ENCODE peak calls at places on chromosomes 11 and 22, in six cellular contexts. Z is cardiac muscle cell; Q is activated CD4-positive, alpha-beta T cell treated with anti-CD3 and anti-CD28 coated beads, Interleukin-2, amount 50 U/mL, for 48 hours; M is mucosa of descending colon; I is MG63; X is naive thymus-derived CD4-positive, alpha-beta T cell. Y is an unnamed sample.
A peak's percentile ranks its signal among the peaks of the same experiment; 100 is the strongest.

GRCh38 chr11:12454782-12455181 is 77.4 kb downstream of the PARVA start:
- DNase-seq in I (no peak), X (no peak), Z (no peak), M (no peak), Q (no peak), Y (no peak)

GRCh38 chr11:79026803-79027445 is 413.9 kb downstream of the TENM4 start:
- DNase-seq in M (no peak), Z (no peak), Q (no peak), X (no peak), I (no peak), Y (no peak)

GRCh38 chr11:100791873-100792272 is 104.8 kb downstream of the ARHGAP42 start:
- DNase-seq in I (no peak), X (no peak), Q (no peak), M (no peak), Z (no peak), Y (no peak)

GRCh38 chr11:134480129-134480652 is 68.1 kb upstream of the B3GAT1 start:
- DNase-seq in I (no peak), X (no peak), Z (no peak), M (no peak), Q (no peak), Y (no peak)

GRCh38 chr11:6269994-6270393 is 10.4 kb downstream of the CCKBR start:
- DNase-seq in M (no peak), Q (no peak), I (no peak), Z (no peak), X (no peak), Y (no peak)

GRCh38 chr11:99614353-99614752 is 593.6 kb downstream of the CNTN5 start:
- DNase-seq in Q (no peak), X (no peak), I (no peak), M (no peak), Z (peak; percentile 15), Y (peak; percentile 97)

GRCh38 chr11:88410636-88411035 is 73.1 kb upstream of the CTSC start:
- DNase-seq in Z (no peak), I (no peak), M (no peak), X (no peak), Q (no peak), Y (no peak)

GRCh38 chr22:41925783-41926460 is 684 bp downstream of the TNFRSF13C start:
- DNase-seq in M (peak; percentile 85), Z (peak; percentile 71), I (peak; percentile 43), Q (peak; percentile 83), X (peak; percentile 88), Y (peak; percentile 79)

GRCh38 chr11:111975076-111975806 is 38.1 kb downstream of the DIXDC1 start:
- DNase-seq in X (no peak), Z (no peak), M (no peak), I (no peak), Q (no peak), Y (no peak)

GRCh38 chr11:123475478-123475877 is 45.4 kb downstream of the GRAMD1B start:
- DNase-seq in Q (no peak), X (no peak), Z (peak; percentile 76), M (no peak), I (no peak), Y (peak; percentile 67)

GRCh38 chr22:19843107-19843856 is 11.4 kb downstream of the GNB1L start:
- DNase-seq in X (no peak), Z (peak; percentile 36), Q (no peak), I (no peak), M (no peak), Y (peak; percentile 95)

GRCh38 chr11:129143335-129143734 is 48.8 kb downstream of the ARHGAP32 start:
- DNase-seq in X (no peak), Z (no peak), Q (no peak), I (peak; percentile 99), M (peak; percentile 76), Y (no peak)

GRCh38 chr11:56670984-56671383 is 7.5 kb downstream of the OR5AR1 start:
- DNase-seq in Q (no peak), X (no peak), Z (no peak), M (no peak), I (no peak), Y (no peak)

Y was measured in NCI-H82.